ENCODE peak calls at places on chromosomes 3 and 15, in four cellular contexts. One of them, this sample, is unnamed.

GRCh38 chr3:72279631-72280041 is 494.7 kb upstream of the PROK2 start:
- DNase-seq in adrenal gland: no peak
- DNase-seq in CD8-positive, alpha-beta T cell: no peak
- DNase-seq in hepatocyte: peak; percentile 36
- DNase-seq in this sample: no peak

GRCh38 chr3:55485208-55485791 is 1.8 kb downstream of the WNT5A start:
- DNase-seq in adrenal gland: peak; percentile 70
- DNase-seq in CD8-positive, alpha-beta T cell: peak; percentile 11
- DNase-seq in hepatocyte: peak; percentile 94
- DNase-seq in this sample: peak; percentile 79

GRCh38 chr15:73996939-73997338 is 2.4 kb downstream of the PML start:
- DNase-seq in adrenal gland: peak; percentile 32
- DNase-seq in CD8-positive, alpha-beta T cell: no peak
- DNase-seq in hepatocyte: no peak
- DNase-seq in this sample: peak; percentile 69

GRCh38 chr3:129534428-129535027 is 6.1 kb downstream of the RHO start:
- DNase-seq in adrenal gland: peak; percentile 47
- DNase-seq in CD8-positive, alpha-beta T cell: no peak
- DNase-seq in hepatocyte: peak; percentile 41
- DNase-seq in this sample: no peak

GRCh38 chr15:48020166-48020565 is 100.6 kb upstream of the SLC24A5 start:
- DNase-seq in adrenal gland: no peak
- DNase-seq in CD8-positive, alpha-beta T cell: no peak
- DNase-seq in hepatocyte: no peak
- DNase-seq in this sample: no peak

GRCh38 chr3:169657351-169658124 is 6.0 kb downstream of the MECOM start:
- DNase-seq in adrenal gland: no peak
- DNase-seq in CD8-positive, alpha-beta T cell: no peak
- DNase-seq in hepatocyte: peak; percentile 51
- DNase-seq in this sample: no peak

GRCh38 chr3:154517404-154517803 is 87.4 kb upstream of the GPR149 start:
- DNase-seq in adrenal gland: no peak
- DNase-seq in CD8-positive, alpha-beta T cell: no peak
- DNase-seq in hepatocyte: no peak
- DNase-seq in this sample: no peak

GRCh38 chr3:32890420-32891276 is 60.8 kb upstream of the CCR4 start:
- DNase-seq in adrenal gland: no peak
- DNase-seq in CD8-positive, alpha-beta T cell: no peak
- DNase-seq in hepatocyte: no peak
- DNase-seq in this sample: no peak

GRCh38 chr3:134600685-134601502 is 49.9 kb downstream of the KY start:
- DNase-seq in adrenal gland: peak; percentile 71
- DNase-seq in CD8-positive, alpha-beta T cell: peak; percentile 54
- DNase-seq in hepatocyte: peak; percentile 84
- DNase-seq in this sample: peak; percentile 60

GRCh38 chr15:62412634-62413033 is 247.5 kb upstream of the C2CD4B start:
- DNase-seq in adrenal gland: no peak
- DNase-seq in CD8-positive, alpha-beta T cell: no peak
- DNase-seq in hepatocyte: no peak
- DNase-seq in this sample: no peak

GRCh38 chr3:153901991-153902390 is 219.2 kb upstream of the ARHGEF26 start:
- DNase-seq in adrenal gland: no peak
- DNase-seq in CD8-positive, alpha-beta T cell: no peak
- DNase-seq in hepatocyte: no peak
- DNase-seq in this sample: peak; percentile 46

GRCh38 chr3:127328391-127328790 is 40.5 kb upstream of the PRR20G start:
- DNase-seq in adrenal gland: no peak
- DNase-seq in CD8-positive, alpha-beta T cell: no peak
- DNase-seq in hepatocyte: no peak
- DNase-seq in this sample: no peak

GRCh38 chr3:158711886-158712285 is 20.4 kb downstream of the RARRES1 start:
- DNase-seq in adrenal gland: no peak
- DNase-seq in CD8-positive, alpha-beta T cell: no peak
- DNase-seq in hepatocyte: no peak
- DNase-seq in this sample: peak; percentile 70

GRCh38 chr3:4744405-4745239 is 234.6 kb upstream of the BHLHE40 start:
- DNase-seq in adrenal gland: no peak
- DNase-seq in CD8-positive, alpha-beta T cell: no peak
- DNase-seq in hepatocyte: peak; percentile 48
- DNase-seq in this sample: peak; percentile 52

GRCh38 chr15:26394801-26395200 is 378.1 kb downstream of the GABRB3 start:
- DNase-seq in adrenal gland: no peak
- DNase-seq in CD8-positive, alpha-beta T cell: no peak
- DNase-seq in hepatocyte: no peak
- DNase-seq in this sample: no peak

GRCh38 chr3:111851511-111851954 is 7.5 kb upstream of the PHLDB2 start:
- DNase-seq in adrenal gland: no peak
- DNase-seq in CD8-positive, alpha-beta T cell: no peak
- DNase-seq in hepatocyte: peak; percentile 34
- DNase-seq in this sample: peak; percentile 66

GRCh38 chr15:90001683-90002427 is 731 bp downstream of the ZNF710 start:
- DNase-seq in adrenal gland: peak; percentile 55
- DNase-seq in CD8-positive, alpha-beta T cell: peak; percentile 58
- DNase-seq in hepatocyte: peak; percentile 82
- DNase-seq in this sample: peak; percentile 52

GRCh38 chr3:87997298-87997697 is 61.5 kb downstream of the CGGBP1 start:
- DNase-seq in adrenal gland: peak; percentile 25
- DNase-seq in CD8-positive, alpha-beta T cell: peak; percentile 13
- DNase-seq in hepatocyte: no peak
- DNase-seq in this sample: no peak

GRCh38 chr15:23385886-23386430 is 31.4 kb downstream of the GOLGA8S start:
- DNase-seq in adrenal gland: no peak
- DNase-seq in CD8-positive, alpha-beta T cell: no peak
- DNase-seq in hepatocyte: no peak
- DNase-seq in this sample: no peak

GRCh38 chr3:46896386-46896785 is 18.9 kb downstream of the PTH1R start:
- DNase-seq in adrenal gland: no peak
- DNase-seq in CD8-positive, alpha-beta T cell: no peak
- DNase-seq in hepatocyte: no peak
- DNase-seq in this sample: no peak

GRCh38 chr3:57157666-57158065 is 7.5 kb downstream of the IL17RD start:
- DNase-seq in adrenal gland: no peak
- DNase-seq in CD8-positive, alpha-beta T cell: no peak
- DNase-seq in hepatocyte: no peak
- DNase-seq in this sample: no peak

GRCh38 chr3:12372762-12373280 is 84.0 kb downstream of the PPARG start:
- DNase-seq in adrenal gland: no peak
- DNase-seq in CD8-positive, alpha-beta T cell: no peak
- DNase-seq in hepatocyte: no peak
- DNase-seq in this sample: no peak

GRCh38 chr15:22258402-22259150 is 178.2 kb downstream of the OR4M2 start:
- DNase-seq in adrenal gland: no peak
- DNase-seq in CD8-positive, alpha-beta T cell: no peak
- DNase-seq in hepatocyte: no peak
- DNase-seq in this sample: no peak

GRCh38 chr3:27200721-27201434 is 168.3 kb downstream of the NEK10 start:
- DNase-seq in adrenal gland: no peak
- DNase-seq in CD8-positive, alpha-beta T cell: no peak
- DNase-seq in hepatocyte: no peak
- DNase-seq in this sample: no peak

GRCh38 chr3:156024904-156025303 is 95.5 kb upstream of the KCNAB1 start:
- DNase-seq in adrenal gland: no peak
- DNase-seq in CD8-positive, alpha-beta T cell: no peak
- DNase-seq in hepatocyte: no peak
- DNase-seq in this sample: peak; percentile 10

GRCh38 chr3:169218314-169218983 is 445.1 kb downstream of the MECOM start:
- DNase-seq in adrenal gland: peak; percentile 31
- DNase-seq in CD8-positive, alpha-beta T cell: no peak
- DNase-seq in hepatocyte: peak; percentile 67
- DNase-seq in this sample: peak; percentile 16

GRCh38 chr15:83046558-83047127 is 20.4 kb downstream of the BTBD1 start:
- DNase-seq in adrenal gland: no peak
- DNase-seq in CD8-positive, alpha-beta T cell: no peak
- DNase-seq in hepatocyte: no peak
- DNase-seq in this sample: no peak

GRCh38 chr15:76865548-76865991 is 39.6 kb downstream of the SCAPER start:
- DNase-seq in adrenal gland: no peak
- DNase-seq in CD8-positive, alpha-beta T cell: no peak
- DNase-seq in hepatocyte: no peak
- DNase-seq in this sample: no peak

GRCh38 chr3:186425788-186426730 is 64.0 kb upstream of the DGKG start:
- DNase-seq in adrenal gland: no peak
- DNase-seq in CD8-positive, alpha-beta T cell: no peak
- DNase-seq in hepatocyte: peak; percentile 43
- DNase-seq in this sample: no peak

GRCh38 chr15:25175033-25175788 is 220.4 kb downstream of the SNRPN start:
- DNase-seq in adrenal gland: peak; percentile 10
- DNase-seq in CD8-positive, alpha-beta T cell: peak; percentile 1
- DNase-seq in hepatocyte: peak; percentile 1
- DNase-seq in this sample: no peak

GRCh38 chr15:58357529-58358476 is 74.0 kb upstream of the LIPC start:
- DNase-seq in adrenal gland: no peak
- DNase-seq in CD8-positive, alpha-beta T cell: peak; percentile 18
- DNase-seq in hepatocyte: peak; percentile 26
- DNase-seq in this sample: no peak

DNA sequence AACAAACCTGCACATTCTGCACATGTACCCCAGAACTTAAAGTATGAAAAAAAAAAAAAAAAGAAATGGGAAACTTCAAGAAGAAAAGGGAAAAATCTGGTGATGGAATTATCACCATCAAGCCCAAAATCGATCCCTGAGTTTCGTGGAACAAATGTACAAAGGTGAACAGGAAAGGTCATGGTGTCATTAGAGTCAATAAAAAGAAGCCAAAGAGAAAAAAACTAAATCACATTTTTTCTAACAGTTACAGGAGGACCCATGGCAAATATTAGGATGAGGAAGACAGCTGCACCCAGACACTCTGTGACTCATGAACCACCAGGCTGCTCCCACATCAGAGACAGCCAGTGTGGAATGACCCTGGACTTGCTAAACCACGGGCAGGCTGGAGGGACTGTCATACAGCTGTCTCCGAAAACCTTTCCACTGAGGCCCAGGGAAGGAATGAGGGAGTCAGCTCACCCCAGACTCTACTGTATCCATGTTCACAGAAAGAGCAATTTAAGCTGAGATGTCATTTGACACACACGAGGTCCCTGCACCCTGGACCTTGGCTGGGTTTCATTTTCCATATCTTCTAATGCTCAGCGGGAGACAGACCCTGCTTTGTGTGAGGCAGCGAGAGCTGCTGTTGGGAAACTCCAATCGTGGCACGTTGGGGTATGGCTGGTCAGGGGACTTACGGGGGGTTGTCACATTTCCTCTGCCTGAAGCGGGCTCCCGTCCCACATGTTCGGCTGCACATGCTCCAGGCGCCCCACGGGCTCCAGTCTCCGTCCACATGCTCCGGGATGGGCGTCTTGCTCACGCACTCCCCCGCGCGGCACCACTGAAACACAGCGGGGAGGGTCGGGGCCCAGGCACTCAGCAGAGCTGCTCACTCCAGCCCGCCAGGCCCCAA is 210.2 kb downstream of the ADAMTS17 start:
- DNase-seq in adrenal gland: peak; percentile 65
- DNase-seq in CD8-positive, alpha-beta T cell: no peak
- DNase-seq in hepatocyte: peak; percentile 30
- DNase-seq in this sample: no peak
- H3K4me3 ChIP-seq in adrenal gland: no peak overlapping the region
- H3K4me3 ChIP-seq in CD8-positive, alpha-beta T cell: no peak overlapping the region
- H3K4me3 ChIP-seq in hepatocyte: no peak overlapping the region
- H3K4me3 ChIP-seq in this sample: no peak overlapping the region

GRCh38 chr3:177351195-177351594 is 153.9 kb upstream of the TBL1XR1 start:
- DNase-seq in adrenal gland: no peak
- DNase-seq in CD8-positive, alpha-beta T cell: no peak
- DNase-seq in hepatocyte: no peak
- DNase-seq in this sample: no peak

GRCh38 chr3:177350051-177350565 is 152.8 kb upstream of the TBL1XR1 start:
- DNase-seq in adrenal gland: no peak
- DNase-seq in CD8-positive, alpha-beta T cell: no peak
- DNase-seq in hepatocyte: no peak
- DNase-seq in this sample: no peak

GRCh38 chr3:177354461-177354860 is 157.2 kb upstream of the TBL1XR1 start:
- DNase-seq in adrenal gland: no peak
- DNase-seq in CD8-positive, alpha-beta T cell: no peak
- DNase-seq in hepatocyte: no peak
- DNase-seq in this sample: no peak

GRCh38 chr3:177352424-177352823 is 155.1 kb upstream of the TBL1XR1 start:
- DNase-seq in adrenal gland: no peak
- DNase-seq in CD8-positive, alpha-beta T cell: no peak
- DNase-seq in hepatocyte: no peak
- DNase-seq in this sample: no peak

DNA sequence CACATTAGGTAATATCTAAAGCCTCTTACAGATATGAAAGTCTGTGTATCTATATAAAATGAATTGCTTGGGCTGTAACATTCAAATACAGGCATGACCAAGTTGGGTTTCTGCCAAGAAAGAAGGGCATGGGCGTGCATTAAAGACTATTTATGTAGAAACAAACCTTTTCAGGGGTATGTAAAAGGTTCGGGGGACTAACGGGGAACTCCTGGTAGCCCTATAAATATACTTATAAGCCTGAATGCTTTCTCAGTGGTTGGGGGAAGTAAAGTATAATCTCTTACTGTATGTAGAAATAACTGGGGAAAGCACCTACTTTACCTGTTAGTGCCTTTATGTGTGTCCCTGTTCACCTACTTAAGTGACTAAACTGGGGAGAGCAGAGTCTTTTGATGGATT is 154.5 kb upstream of the TBL1XR1 start:
- DNase-seq in adrenal gland: no peak
- DNase-seq in CD8-positive, alpha-beta T cell: no peak
- DNase-seq in hepatocyte: no peak
- DNase-seq in this sample: no peak
- H3K4me1 ChIP-seq in adrenal gland: peaks cover 3% of the 10 kb centered on the region
- H3K4me1 ChIP-seq in CD8-positive, alpha-beta T cell: no peaks in the 10 kb centered on the region
- H3K4me1 ChIP-seq in hepatocyte: peaks cover 23% of the 10 kb centered on the region
- H3K4me1 ChIP-seq in this sample: peaks cover 29% of the 10 kb centered on the region

GRCh38 chr3:183825380-183826161 is at the start of gene MAP6D1:
- DNase-seq in adrenal gland: peak; percentile 40
- DNase-seq in CD8-positive, alpha-beta T cell: peak; percentile 64
- DNase-seq in hepatocyte: peak; percentile 72
- DNase-seq in this sample: peak; percentile 74
- H3K27ac ChIP-seq in adrenal gland: no peak within 1 kb of the TSS
- H3K27ac ChIP-seq in CD8-positive, alpha-beta T cell: peak within 1 kb of the TSS; percentile 23
- H3K27ac ChIP-seq in hepatocyte: no peak within 1 kb of the TSS
- H3K27ac ChIP-seq in this sample: no peak within 1 kb of the TSS

DNA sequence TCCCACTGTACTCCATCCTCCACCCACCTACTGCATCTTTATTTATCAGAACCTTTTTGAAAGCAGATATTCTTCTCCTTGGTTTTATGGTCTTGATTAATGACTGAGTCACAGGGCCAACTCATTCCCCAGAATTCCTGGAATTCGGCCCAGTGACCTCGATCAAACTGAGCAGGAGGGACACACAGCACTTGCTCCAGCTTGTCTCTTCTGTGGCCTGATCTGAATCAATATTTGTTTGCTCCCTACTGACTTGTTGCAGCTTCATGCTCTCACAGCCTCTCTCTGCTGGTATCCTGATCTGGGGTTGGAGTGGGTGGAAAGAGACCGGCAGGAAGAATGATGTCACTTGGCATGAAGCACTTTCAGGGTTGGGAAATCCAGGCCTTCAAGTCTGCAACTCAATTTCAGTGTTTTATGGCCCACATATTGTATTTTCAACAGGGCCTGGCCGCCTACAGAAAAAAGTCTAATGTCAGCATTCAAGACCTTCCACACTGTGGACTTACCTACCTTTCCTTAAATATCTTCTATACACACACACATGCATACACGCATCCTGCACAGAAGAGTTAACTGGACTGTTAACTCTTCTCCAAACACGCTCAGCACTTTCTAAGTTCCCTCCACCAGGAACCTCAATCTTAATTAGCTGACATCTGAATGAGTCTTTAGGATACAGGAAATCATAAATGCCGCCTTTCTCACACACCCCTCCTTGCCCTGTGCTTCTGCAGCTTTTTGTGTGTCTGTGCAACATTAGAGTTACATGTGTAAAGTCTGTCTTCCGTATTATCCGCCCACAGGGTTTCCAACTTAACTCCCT is 4.6 kb downstream of the ANXA2 start:
- DNase-seq in adrenal gland: peak; percentile 94
- DNase-seq in CD8-positive, alpha-beta T cell: no peak
- DNase-seq in hepatocyte: peak; percentile 90
- DNase-seq in this sample: peak; percentile 95
- H3K4me3 ChIP-seq in adrenal gland: no peak overlapping the region
- H3K4me3 ChIP-seq in CD8-positive, alpha-beta T cell: no peak overlapping the region
- H3K4me3 ChIP-seq in hepatocyte: no peak overlapping the region
- H3K4me3 ChIP-seq in this sample: no peak overlapping the region